ENCODE peak calls at places on chromosomes 1 and 21, in six cellular contexts. One of them, this sample, is unnamed.

GRCh38 chr1:44676484-44677200 is 2.1 kb downstream of the ARMH1 start:
- DNase-seq in WTC11: no peak
- DNase-seq in hypothalamus: no peak
- DNase-seq in SHP77: no peak
- DNase-seq in M059J: peak
- DNase-seq in stimulated activated CD8-positive, alpha-beta memory T cell treated with anti-CD3 and anti-CD28 coated beads, Interleukin-2, amount 100 ng/mL, for 48 hours: no peak
- DNase-seq in this sample: no peak

GRCh38 chr1:15094719-15095491 is 58.6 kb upstream of the TMEM51 start:
- DNase-seq in hypothalamus: no peak
- DNase-seq in stimulated activated CD8-positive, alpha-beta memory T cell treated with anti-CD3 and anti-CD28 coated beads, Interleukin-2, amount 100 ng/mL, for 48 hours: no peak
- DNase-seq in WTC11: no peak
- DNase-seq in M059J: no peak
- DNase-seq in SHP77: no peak
- DNase-seq in this sample: no peak

GRCh38 chr1:245016700-245017099 is 138.1 kb upstream of the KIF26B start:
- DNase-seq in WTC11: no peak
- DNase-seq in hypothalamus: no peak
- DNase-seq in stimulated activated CD8-positive, alpha-beta memory T cell treated with anti-CD3 and anti-CD28 coated beads, Interleukin-2, amount 100 ng/mL, for 48 hours: no peak
- DNase-seq in SHP77: no peak
- DNase-seq in M059J: no peak
- DNase-seq in this sample: peak

GRCh38 chr1:181737056-181737455 is 253.7 kb downstream of the CACNA1E start:
- DNase-seq in SHP77: no peak
- DNase-seq in M059J: no peak
- DNase-seq in stimulated activated CD8-positive, alpha-beta memory T cell treated with anti-CD3 and anti-CD28 coated beads, Interleukin-2, amount 100 ng/mL, for 48 hours: no peak
- DNase-seq in WTC11: peak
- DNase-seq in hypothalamus: no peak
- DNase-seq in this sample: no peak

GRCh38 chr1:92410706-92411105 is 76.0 kb downstream of the GFI1 start:
- DNase-seq in SHP77: peak
- DNase-seq in M059J: no peak
- DNase-seq in stimulated activated CD8-positive, alpha-beta memory T cell treated with anti-CD3 and anti-CD28 coated beads, Interleukin-2, amount 100 ng/mL, for 48 hours: no peak
- DNase-seq in hypothalamus: no peak
- DNase-seq in WTC11: no peak
- DNase-seq in this sample: no peak

GRCh38 chr21:17819878-17820232 is 699 bp upstream of the C21orf91 start:
- DNase-seq in SHP77: no peak
- DNase-seq in WTC11: no peak
- DNase-seq in stimulated activated CD8-positive, alpha-beta memory T cell treated with anti-CD3 and anti-CD28 coated beads, Interleukin-2, amount 100 ng/mL, for 48 hours: no peak
- DNase-seq in M059J: no peak
- DNase-seq in hypothalamus: peak
- DNase-seq in this sample: peak

GRCh38 chr1:227888404-227889046 is 59.2 kb downstream of the WNT9A start:
- DNase-seq in stimulated activated CD8-positive, alpha-beta memory T cell treated with anti-CD3 and anti-CD28 coated beads, Interleukin-2, amount 100 ng/mL, for 48 hours: no peak
- DNase-seq in SHP77: no peak
- DNase-seq in M059J: no peak
- DNase-seq in hypothalamus: no peak
- DNase-seq in WTC11: no peak
- DNase-seq in this sample: peak

GRCh38 chr1:98102369-98103030 is 181.7 kb upstream of the DPYD start:
- DNase-seq in SHP77: no peak
- DNase-seq in M059J: peak
- DNase-seq in stimulated activated CD8-positive, alpha-beta memory T cell treated with anti-CD3 and anti-CD28 coated beads, Interleukin-2, amount 100 ng/mL, for 48 hours: no peak
- DNase-seq in WTC11: no peak
- DNase-seq in hypothalamus: no peak
- DNase-seq in this sample: peak

GRCh38 chr1:224721000-224721399 is 104.9 kb downstream of the CNIH3 start:
- DNase-seq in WTC11: no peak
- DNase-seq in M059J: no peak
- DNase-seq in stimulated activated CD8-positive, alpha-beta memory T cell treated with anti-CD3 and anti-CD28 coated beads, Interleukin-2, amount 100 ng/mL, for 48 hours: no peak
- DNase-seq in hypothalamus: no peak
- DNase-seq in SHP77: no peak
- DNase-seq in this sample: no peak

GRCh38 chr1:190479537-190479936 is 1.9 kb upstream of the BRINP3 start:
- DNase-seq in WTC11: no peak
- DNase-seq in M059J: no peak
- DNase-seq in hypothalamus: peak
- DNase-seq in SHP77: peak
- DNase-seq in stimulated activated CD8-positive, alpha-beta memory T cell treated with anti-CD3 and anti-CD28 coated beads, Interleukin-2, amount 100 ng/mL, for 48 hours: no peak
- DNase-seq in this sample: peak

This sample was measured in NCI-H69.